ENCODE peak calls at places on chromosomes 16 and 17, in six cellular contexts. E, T, V, J, Q and M are unnamed samples.

GRCh38 chr16:87535855-87536794 is 43.3 kb upstream of the ZCCHC14 start:
- DNase-seq in V (no peak), T (no peak), Q (no peak), E (no peak), J (no peak), M (no peak)

GRCh38 chr16:24950275-24950674 is 64.9 kb downstream of the ARHGAP17 start:
- DNase-seq in E (no peak), V (no peak), Q (peak), J (no peak), T (no peak), M (no peak)

GRCh38 chr16:81405702-81406113 is 38.9 kb upstream of the CMIP start:
- DNase-seq in T (peak), J (no peak), V (no peak), Q (peak), E (peak), M (peak)

GRCh38 chr17:2138768-2139167 is 83.9 kb downstream of the HIC1 start:
- DNase-seq in T (no peak), Q (no peak), E (no peak), V (no peak), J (peak), M (no peak)

GRCh38 chr17:14359251-14359939 is 58.5 kb downstream of the HS3ST3B1 start:
- DNase-seq in Q (no peak), V (peak), T (no peak), J (peak), E (no peak), M (no peak)

GRCh38 chr17:1110844-1111598 is 68.8 kb downstream of the ABR start:
- DNase-seq in T (no peak), Q (peak), J (no peak), E (no peak), V (no peak), M (peak)

GRCh38 chr17:80287806-80288579 is 27.3 kb downstream of the RNF213 start:
- DNase-seq in J (no peak), Q (no peak), T (no peak), V (no peak), E (no peak), M (no peak)

GRCh38 chr16:11076259-11077018 is 132.1 kb downstream of the CLEC16A start:
- DNase-seq in J (no peak), V (peak), E (no peak), T (no peak), Q (no peak), M (no peak)

GRCh38 chr17:7260601-7261376 is 1.5 kb downstream of the CLDN7 start:
- DNase-seq in E (peak), J (no peak), Q (no peak), V (no peak), T (peak), M (peak)

GRCh38 chr17:1022278-1023024 is 25.5 kb downstream of the TIMM22 start:
- DNase-seq in T (no peak), Q (no peak), J (no peak), E (no peak), V (no peak), M (no peak)

GRCh38 chr16:86384263-86384649 is 126.1 kb upstream of the FOXF1 start:
- DNase-seq in E (no peak), T (no peak), Q (no peak), V (no peak), J (no peak), M (no peak)

GRCh38 chr17:74736423-74737298 is at the start of gene RAB37:
- DNase-seq in Q (no peak), J (peak), V (peak), T (peak), E (peak), M (peak)

GRCh38 chr17:39636927-39637736 is at the start of gene STARD3:
- DNase-seq in V (peak), E (peak), J (peak), Q (peak), T (peak), M (no peak)

GRCh38 chr16:46968063-46968435 is 5.4 kb downstream of the DNAJA2 start:
- DNase-seq in E (no peak), Q (no peak), V (no peak), J (no peak), T (no peak), M (no peak)

GRCh38 chr17:56867948-56868376 is 34.0 kb downstream of the DGKE start:
- DNase-seq in J (no peak), T (no peak), E (no peak), V (no peak), Q (no peak), M (no peak)

GRCh38 chr17:66485272-66485947 is 183.0 kb downstream of the PRKCA start:
- DNase-seq in J (no peak), V (no peak), E (no peak), T (no peak), Q (no peak), M (no peak)

GRCh38 chr17:30600830-30601494 is 123.8 kb downstream of the GOSR1 start:
- DNase-seq in J (peak), V (peak), T (no peak), E (peak), Q (no peak), M (no peak)

GRCh38 chr17:63405741-63406261 is 40.3 kb downstream of the CYB561 start:
- DNase-seq in T (no peak), V (no peak), E (peak), J (peak), Q (peak), M (peak)

GRCh38 chr17:56291226-56291805 is 138.0 kb downstream of the ANKFN1 start:
- DNase-seq in V (no peak), Q (no peak), J (no peak), E (no peak), T (no peak), M (no peak)

GRCh38 chr16:411576-412265 is 10.0 kb downstream of the DECR2 start:
- DNase-seq in V (no peak), Q (no peak), J (no peak), T (no peak), E (no peak), M (no peak)

GRCh38 chr16:54402270-54402669 is 115.7 kb upstream of the IRX3 start:
- DNase-seq in Q (no peak), J (no peak), V (no peak), T (no peak), E (no peak), M (no peak)

GRCh38 chr16:23899869-23900268 is 64.1 kb downstream of the PRKCB start:
- DNase-seq in E (no peak), T (no peak), J (no peak), V (no peak), Q (no peak), M (no peak)

GRCh38 chr16:1208239-1208830 is 16.7 kb downstream of the TPSG1 start:
- DNase-seq in Q (no peak), T (no peak), V (no peak), J (no peak), E (no peak), M (no peak)

GRCh38 chr17:44007346-44008204 is 3.2 kb downstream of the NAGS start:
- DNase-seq in T (no peak), V (no peak), E (no peak), J (peak), Q (no peak), M (no peak)

GRCh38 chr16:28553776-28554633 is at the start of gene SGF29:
- DNase-seq in J (peak), Q (peak), V (peak), E (peak), T (peak), M (peak)

GRCh38 chr16:15427648-15428239 is 6.6 kb upstream of the BMERB1 start:
- DNase-seq in Q (no peak), V (peak), E (peak), T (no peak), J (peak), M (peak)

GRCh38 chr17:17379197-17379991 is 76.2 kb downstream of the NT5M start:
- DNase-seq in J (no peak), Q (no peak), V (no peak), E (no peak), T (no peak), M (peak)

GRCh38 chr17:64777413-64778101 is 115.5 kb upstream of the SMURF2 start:
- DNase-seq in Q (no peak), V (no peak), E (no peak), J (peak), T (no peak), M (no peak)

GRCh38 chr16:23081675-23082119 is 67.6 kb downstream of the USP31 start:
- DNase-seq in Q (no peak), T (no peak), J (no peak), V (no peak), E (no peak), M (no peak)

GRCh38 chr17:2222901-2223616 is 80.5 kb downstream of the SMG6 start:
- DNase-seq in V (peak), E (no peak), Q (no peak), J (no peak), T (no peak), M (no peak)

GRCh38 chr16:66695935-66696668 is 441 bp downstream of the CMTM4 start:
- DNase-seq in T (peak), E (peak), Q (no peak), J (no peak), V (no peak), M (peak)

GRCh38 chr17:4498461-4499397 is at the start of gene SPNS2:
- DNase-seq in T (peak), J (peak), Q (no peak), E (peak), V (no peak), M (peak)

GRCh38 chr17:45265823-45266222 is 3.9 kb upstream of the SPATA32 start:
- DNase-seq in J (no peak), V (no peak), T (no peak), Q (peak), E (no peak), M (no peak)

GRCh38 chr16:85395913-85396878 is 216.9 kb upstream of the GSE1 start:
- DNase-seq in J (no peak), Q (no peak), T (no peak), E (no peak), V (peak), M (no peak)

GRCh38 chr17:67532326-67532871 is 155.3 kb downstream of the PITPNC1 start:
- DNase-seq in V (no peak), E (no peak), T (no peak), Q (no peak), J (no peak), M (no peak)

GRCh38 chr17:70288540-70289290 is 119.4 kb downstream of the KCNJ2 start:
- DNase-seq in J (no peak), E (no peak), Q (no peak), T (no peak), V (no peak), M (no peak)

GRCh38 chr17:17055286-17056166 is 13.3 kb downstream of the MPRIP start:
- DNase-seq in T (no peak), Q (no peak), J (no peak), E (no peak), V (no peak), M (no peak)

GRCh38 chr17:65930140-65930715 is 261.7 kb downstream of the CEP112 start:
- DNase-seq in V (no peak), E (no peak), T (no peak), Q (peak), J (no peak), M (no peak)

GRCh38 chr17:78944956-78945355 is 19.8 kb upstream of the TIMP2 start:
- DNase-seq in J (no peak), T (no peak), Q (no peak), V (no peak), E (no peak), M (no peak)

GRCh38 chr17:8681175-8681949 is 50.8 kb upstream of the MYH10 start:
- DNase-seq in Q (no peak), V (no peak), T (no peak), E (no peak), J (no peak), M (no peak)

GRCh38 chr16:77956231-77956630 is 66.1 kb upstream of the CLEC3A start:
- DNase-seq in V (no peak), Q (no peak), T (no peak), J (no peak), E (no peak), M (no peak)

GRCh38 chr16:77955127-77955526 is 67.2 kb upstream of the CLEC3A start:
- DNase-seq in E (no peak), T (no peak), J (no peak), Q (no peak), V (no peak), M (no peak)

GRCh38 chr16:77949445-77949844 is 72.9 kb upstream of the CLEC3A start:
- DNase-seq in J (no peak), T (no peak), Q (no peak), V (no peak), E (no peak), M (no peak)

GRCh38 chr16:77946834-77947233 is 75.5 kb upstream of the CLEC3A start:
- DNase-seq in E (peak), V (no peak), Q (no peak), T (no peak), J (no peak), M (no peak)

GRCh38 chr16:77951788-77952187 is 70.6 kb upstream of the CLEC3A start:
- DNase-seq in E (peak), Q (no peak), V (no peak), T (no peak), J (peak), M (peak)
- TF ChIP-seq CTCF in E (peak), Q (no peak), V (peak), T (peak), J (peak), M (no peak)

GRCh38 chr17:28228109-28228840 is 90.7 kb upstream of the TMEM97 start:
- DNase-seq in T (no peak), E (peak), Q (no peak), J (no peak), V (no peak), M (no peak)

GRCh38 chr17:28226563-28226962 is 92.4 kb upstream of the TMEM97 start:
- DNase-seq in V (no peak), T (no peak), J (no peak), E (no peak), Q (no peak), M (no peak)

GRCh38 chr17:28225872-28226271 is 93.1 kb upstream of the TMEM97 start:
- DNase-seq in J (no peak), E (no peak), V (no peak), T (no peak), Q (no peak), M (no peak)

GRCh38 chr17:28227278-28228108 is 91.5 kb upstream of the TMEM97 start:
- DNase-seq in J (no peak), Q (no peak), V (no peak), E (peak), T (peak), M (peak)

GRCh38 chr17:28225271-28225670 is 93.7 kb upstream of the TMEM97 start:
- DNase-seq in Q (no peak), E (no peak), J (no peak), V (no peak), T (no peak), M (no peak)
- TF ChIP-seq CTCF in Q (no peak), E (no peak), J (no peak), V (no peak), T (no peak), M (no peak)

DNA sequence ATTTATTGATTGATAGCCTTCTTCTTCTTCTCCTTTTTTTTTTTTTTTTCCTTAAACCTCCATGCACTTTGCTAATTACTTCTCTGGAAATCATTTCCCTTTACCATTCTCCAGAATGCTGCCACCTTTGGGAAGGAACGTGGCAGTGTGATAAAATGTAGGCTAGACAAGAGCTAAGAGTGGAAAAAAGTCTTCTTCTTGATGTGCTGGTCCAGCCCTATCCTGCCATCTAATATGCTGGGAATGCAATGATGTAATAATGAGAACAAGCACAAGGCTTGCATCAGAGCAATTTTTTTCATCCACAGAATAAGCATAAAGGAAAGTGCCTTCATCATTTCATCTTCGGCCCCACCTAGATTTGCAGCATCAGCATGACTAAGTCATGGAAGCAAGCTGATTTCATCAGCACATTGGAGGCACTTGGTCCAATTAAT is 128.7 kb upstream of the ZFHX3 start:
- DNase-seq in Q (peak), V (no peak), J (no peak), E (peak), T (no peak), M (peak)
- TF ChIP-seq CTCF in Q (peak), V (no peak), J (no peak), E (peak), T (peak), M (no peak)

GRCh38 chr17:77637807-77638182 is 320.7 kb upstream of the TNRC6C start:
- DNase-seq in T (no peak), V (no peak), J (no peak), E (no peak), Q (no peak), M (no peak)
- TF ChIP-seq CTCF in T (no peak), V (no peak), J (no peak), E (no peak), Q (no peak), M (no peak)

DNA sequence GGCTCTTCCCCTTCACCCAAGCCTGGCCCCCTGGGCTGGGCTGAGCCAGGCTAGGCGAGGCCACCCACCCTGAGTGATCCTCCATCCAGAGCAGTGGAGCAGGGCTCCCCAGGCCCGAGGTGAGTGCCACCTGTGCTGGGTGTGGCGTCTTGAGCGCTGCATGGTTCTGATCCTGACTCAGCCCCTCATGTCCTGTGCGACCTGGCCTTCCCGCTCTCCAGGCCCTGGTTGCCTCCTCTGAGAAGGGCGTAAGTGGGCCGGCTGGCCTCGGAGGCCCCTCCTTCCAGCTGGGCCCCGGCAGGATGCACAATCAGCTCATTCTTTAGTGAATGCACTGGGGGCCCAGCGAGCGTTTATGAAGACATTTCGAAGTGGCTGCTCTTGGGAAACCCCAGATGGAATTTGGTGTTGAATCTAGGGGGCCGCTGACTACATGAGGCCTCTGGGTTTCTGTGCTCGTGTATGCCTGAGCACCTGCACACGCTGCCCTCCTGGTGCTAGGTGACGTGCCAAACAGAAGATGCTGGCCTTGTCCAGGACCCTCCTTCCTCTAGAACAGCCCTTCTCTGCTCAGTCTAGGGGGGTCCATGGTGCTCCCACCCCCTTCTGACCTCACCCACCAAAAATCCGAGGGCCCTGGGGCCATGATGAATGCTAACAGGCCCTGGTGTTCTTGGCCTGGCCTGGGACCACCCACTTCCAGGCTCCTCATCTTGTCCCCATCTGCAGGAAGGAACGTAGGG is 3.7 kb upstream of the TMEM92 start:
- DNase-seq in E (no peak), V (no peak), T (no peak), Q (no peak), J (no peak), M (no peak)
- TF ChIP-seq CTCF in E (no peak), V (peak), T (no peak), Q (no peak), J (peak), M (no peak)

GRCh38 chr16:57530531-57531252 is 5.7 kb downstream of the CCDC102A start:
- DNase-seq in J (no peak), Q (no peak), T (no peak), E (no peak), V (peak), M (no peak)
- TF ChIP-seq CTCF in J (no peak), Q (no peak), T (no peak), E (no peak), V (no peak), M (no peak)